ENCODE peak calls at places on chromosome 14, in five cellular contexts. One of them, this sample, is unnamed. For H3K36me3, the result is how much of the 10 kb centered on the place peaks cover.

GRCh38 chr14:70600382-70601157 is at the start of gene MED6:
- DNase-seq in prostate gland: peak
- DNase-seq in transverse colon: peak
- DNase-seq in HCT116: peak
- DNase-seq in sigmoid colon: peak
- DNase-seq in this sample: peak

GRCh38 chr14:62431496-62431895 is 613.8 kb downstream of the KCNH5 start:
- DNase-seq in prostate gland: no peak
- DNase-seq in transverse colon: no peak
- DNase-seq in HCT116: no peak
- DNase-seq in sigmoid colon: no peak
- DNase-seq in this sample: no peak

GRCh38 chr14:53327716-53328115 is 174.6 kb upstream of the DDHD1 start:
- DNase-seq in prostate gland: no peak
- DNase-seq in sigmoid colon: no peak
- DNase-seq in transverse colon: no peak
- DNase-seq in HCT116: no peak
- DNase-seq in this sample: no peak

GRCh38 chr14:104600141-104600643 is 4.4 kb downstream of the TMEM179 start:
- DNase-seq in HCT116: no peak
- DNase-seq in prostate gland: no peak
- DNase-seq in sigmoid colon: no peak
- DNase-seq in transverse colon: no peak
- DNase-seq in this sample: no peak

GRCh38 chr14:34046799-34047520 is 96.1 kb upstream of the EGLN3 start:
- DNase-seq in transverse colon: no peak
- DNase-seq in HCT116: no peak
- DNase-seq in prostate gland: no peak
- DNase-seq in sigmoid colon: no peak
- DNase-seq in this sample: no peak

GRCh38 chr14:59306775-59307174 is 118.3 kb downstream of the DAAM1 start:
- DNase-seq in HCT116: no peak
- DNase-seq in transverse colon: no peak
- DNase-seq in sigmoid colon: no peak
- DNase-seq in prostate gland: no peak
- DNase-seq in this sample: no peak

GRCh38 chr14:42517786-42518530 is 911.3 kb downstream of the LRFN5 start:
- DNase-seq in sigmoid colon: no peak
- DNase-seq in transverse colon: no peak
- DNase-seq in HCT116: no peak
- DNase-seq in prostate gland: no peak
- DNase-seq in this sample: no peak

GRCh38 chr14:106215229-106215628 is 688.8 kb downstream of the TMEM121 start:
- DNase-seq in transverse colon: no peak
- DNase-seq in HCT116: no peak
- DNase-seq in prostate gland: no peak
- DNase-seq in sigmoid colon: no peak
- DNase-seq in this sample: no peak

GRCh38 chr14:74394549-74394948 is 31.5 kb downstream of the SYNDIG1L start:
- DNase-seq in sigmoid colon: no peak
- DNase-seq in transverse colon: no peak
- DNase-seq in prostate gland: no peak
- DNase-seq in HCT116: no peak
- DNase-seq in this sample: no peak

GRCh38 chr14:50527970-50528369 is 4.4 kb downstream of the MAP4K5 start:
- DNase-seq in HCT116: no peak
- DNase-seq in transverse colon: no peak
- DNase-seq in sigmoid colon: no peak
- DNase-seq in prostate gland: no peak
- DNase-seq in this sample: no peak

GRCh38 chr14:32413967-32414640 is 85.0 kb downstream of the AKAP6 start:
- DNase-seq in sigmoid colon: no peak
- DNase-seq in transverse colon: no peak
- DNase-seq in HCT116: no peak
- DNase-seq in prostate gland: no peak
- DNase-seq in this sample: no peak

GRCh38 chr14:103512701-103513611 is 9.7 kb downstream of the CKB start:
- DNase-seq in HCT116: no peak
- DNase-seq in sigmoid colon: peak
- DNase-seq in transverse colon: peak
- DNase-seq in prostate gland: peak
- DNase-seq in this sample: peak

GRCh38 chr14:71290301-71290700 is 383.0 kb downstream of the PCNX1 start:
- DNase-seq in HCT116: no peak
- DNase-seq in prostate gland: no peak
- DNase-seq in transverse colon: no peak
- DNase-seq in sigmoid colon: no peak
- DNase-seq in this sample: no peak

GRCh38 chr14:80942158-80942738 is 710 bp upstream of the CEP128 start:
- DNase-seq in transverse colon: no peak
- DNase-seq in sigmoid colon: no peak
- DNase-seq in HCT116: no peak
- DNase-seq in prostate gland: no peak
- DNase-seq in this sample: no peak

GRCh38 chr14:64507376-64508156 is 3.0 kb downstream of the ZBTB1 start:
- DNase-seq in HCT116: no peak
- DNase-seq in transverse colon: no peak
- DNase-seq in sigmoid colon: no peak
- DNase-seq in prostate gland: no peak
- DNase-seq in this sample: no peak

DNA sequence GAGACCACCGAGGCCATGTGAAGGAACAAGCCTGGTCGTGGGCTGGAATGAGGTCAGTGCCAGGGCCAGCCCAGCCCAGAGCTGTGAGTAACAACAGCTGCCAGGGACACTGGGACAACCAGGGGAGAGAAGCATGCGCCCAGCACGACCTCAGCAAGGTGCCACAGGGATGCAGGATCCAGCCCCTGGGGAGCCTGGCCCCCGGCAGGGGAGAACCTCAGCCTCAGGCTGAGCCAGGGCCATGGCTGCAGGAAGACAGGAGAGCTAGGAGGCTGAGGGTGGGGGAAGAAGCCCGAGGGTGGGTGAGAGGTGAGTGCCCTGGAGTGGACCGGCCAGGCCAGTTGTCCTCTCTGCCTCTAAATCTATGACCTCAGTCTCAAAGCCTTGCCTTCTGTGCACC is 62.6 kb downstream of the BCL11B start:
- DNase-seq in prostate gland: no peak
- DNase-seq in sigmoid colon: no peak
- DNase-seq in HCT116: no peak
- DNase-seq in transverse colon: no peak
- DNase-seq in this sample: no peak
- H3K36me3 ChIP-seq in prostate gland: under half
- H3K36me3 ChIP-seq in sigmoid colon: under half
- H3K36me3 ChIP-seq in HCT116: under half
- H3K36me3 ChIP-seq in transverse colon: under half
- H3K36me3 ChIP-seq in this sample: under half

GRCh38 chr14:89040438-89041244 is 216.2 kb downstream of the TTC8 start:
- DNase-seq in sigmoid colon: peak
- DNase-seq in prostate gland: peak
- DNase-seq in HCT116: peak
- DNase-seq in transverse colon: peak
- DNase-seq in this sample: peak
- TF ChIP-seq POLR2A in sigmoid colon: no peak
- TF ChIP-seq POLR2A in prostate gland: no peak
- TF ChIP-seq POLR2A in HCT116: no peak
- TF ChIP-seq POLR2A in transverse colon: no peak
- TF ChIP-seq POLR2A in this sample: no peak

DNA sequence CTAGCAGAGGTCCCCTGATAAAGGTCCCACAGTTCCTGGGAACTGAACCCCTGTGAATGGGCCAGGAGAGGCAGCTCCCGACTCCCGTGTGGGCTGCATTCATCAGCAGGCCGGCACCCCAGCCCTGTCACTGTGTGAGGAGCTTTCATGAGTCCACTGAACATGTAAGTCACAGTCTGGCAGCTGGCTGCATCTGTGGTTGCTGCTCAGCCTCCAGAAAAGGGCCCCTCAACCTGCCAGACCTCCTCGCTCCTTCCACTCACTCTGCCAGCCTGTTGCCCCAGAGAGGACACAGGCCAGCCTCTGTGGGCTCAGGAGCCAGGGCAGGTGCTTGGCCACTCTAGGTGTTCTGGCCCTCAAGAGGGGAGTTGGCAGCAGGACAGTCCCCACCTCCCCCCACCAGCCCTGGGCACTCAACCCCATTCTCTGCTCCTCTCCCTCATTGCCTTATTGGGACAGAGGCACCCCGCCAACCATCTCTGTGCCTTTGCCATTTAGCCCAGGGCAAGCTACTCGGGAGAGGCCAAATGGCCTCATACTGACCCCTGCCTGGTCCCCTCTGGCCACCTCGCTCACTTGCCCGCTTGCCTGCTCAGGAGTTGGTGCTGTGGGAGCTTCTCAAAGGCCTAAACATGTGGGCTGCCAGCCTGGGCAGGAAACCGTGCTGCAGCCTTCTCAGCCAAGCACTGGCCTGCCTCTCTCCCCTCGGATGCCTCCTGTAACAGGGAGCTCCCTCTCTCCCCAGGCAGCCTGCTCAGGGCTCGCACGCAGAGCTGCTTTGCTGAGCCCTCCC is 1.9 kb downstream of the RTL1 start:
- DNase-seq in transverse colon: no peak
- DNase-seq in sigmoid colon: peak
- DNase-seq in HCT116: no peak
- DNase-seq in prostate gland: no peak
- DNase-seq in this sample: peak
- TF ChIP-seq POLR2AphosphoS5 in transverse colon: no peak
- TF ChIP-seq POLR2AphosphoS5 in sigmoid colon: no peak
- TF ChIP-seq POLR2AphosphoS5 in HCT116: no peak
- TF ChIP-seq POLR2AphosphoS5 in prostate gland: no peak
- TF ChIP-seq POLR2AphosphoS5 in this sample: no peak

DNA sequence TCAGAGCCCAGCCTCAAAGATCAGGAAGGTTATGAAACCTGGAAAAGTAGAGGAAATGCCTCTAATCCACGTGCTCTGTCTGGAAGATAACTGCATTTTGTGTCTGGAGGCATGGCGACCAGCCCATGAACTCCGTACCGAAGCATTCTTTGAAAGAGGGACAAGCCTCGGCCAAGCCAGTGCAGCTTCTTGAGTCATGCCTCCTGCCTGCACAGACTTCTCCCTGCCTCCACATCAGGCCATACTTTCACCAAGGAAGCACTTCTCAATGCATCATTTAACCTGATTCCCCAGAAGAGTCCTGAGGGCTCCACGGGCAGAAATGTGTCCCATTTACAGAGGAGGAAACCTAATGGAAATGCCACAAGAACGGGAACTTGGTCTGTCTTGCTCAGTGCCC is 3.4 kb downstream of the ACTN1 start:
- DNase-seq in HCT116: no peak
- DNase-seq in transverse colon: no peak
- DNase-seq in prostate gland: peak
- DNase-seq in sigmoid colon: peak
- DNase-seq in this sample: no peak
- H3K36me3 ChIP-seq in HCT116: under half
- H3K36me3 ChIP-seq in transverse colon: under half
- H3K36me3 ChIP-seq in prostate gland: under half
- H3K36me3 ChIP-seq in sigmoid colon: under half
- H3K36me3 ChIP-seq in this sample: under half

This sample was measured in suprapubic skin.